ENCODE peak calls at places on chromosomes 5 and 9, in ten cellular contexts. G is mucosa of descending colon, U is HFF-Myc, V is cardiac fibroblast, B is astrocyte, F is HCT116, J is psoas muscle, M is heart right ventricle, P is GM20000, W is HepG2. T is an unnamed sample.

GRCh38 chr9:122403381-122404002 is 32.7 kb downstream of the PTGS1 start:
- DNase-seq in U (peak), W (no peak), G (no peak), P (no peak), J (no peak), M (no peak), F (no peak), B (no peak), V (peak), T (no peak)

GRCh38 chr9:110922145-110922544 is 116.1 kb downstream of the LPAR1 start:
- DNase-seq in W (no peak), G (no peak), V (peak), U (no peak), J (no peak), B (no peak), P (no peak), M (no peak), F (no peak), T (no peak)

GRCh38 chr9:14880951-14881465 is 29.2 kb downstream of the FREM1 start:
- DNase-seq in V (no peak), G (no peak), P (no peak), U (no peak), M (no peak), B (no peak), W (no peak), J (no peak), F (no peak), T (no peak)

GRCh38 chr9:129109952-129110739 is 447 bp downstream of the CRAT start:
- DNase-seq in P (no peak), J (peak), F (no peak), V (peak), U (no peak), B (no peak), G (no peak), W (peak), M (peak), T (no peak)

GRCh38 chr5:56019306-56020272 is 24.8 kb upstream of the IL6ST start:
- DNase-seq in V (peak), B (no peak), W (no peak), P (no peak), G (no peak), M (no peak), U (peak), J (no peak), F (no peak), T (no peak)

GRCh38 chr5:60540855-60541805 is 158.8 kb downstream of the DEPDC1B start:
- DNase-seq in F (no peak), U (no peak), M (peak), J (no peak), P (peak), W (peak), B (peak), G (no peak), V (peak), T (no peak)

GRCh38 chr9:105148328-105149006 is 96.0 kb upstream of the SLC44A1 start:
- DNase-seq in J (no peak), B (no peak), U (no peak), G (no peak), P (no peak), W (no peak), F (no peak), M (no peak), V (no peak), T (no peak)

GRCh38 chr5:53749611-53750010 is 189.2 kb downstream of the NDUFS4 start:
- DNase-seq in V (no peak), U (peak), P (no peak), F (no peak), G (no peak), M (no peak), W (no peak), B (peak), J (no peak), T (no peak)

GRCh38 chr9:7974335-7975005 is 174.9 kb upstream of the DMAC1 start:
- DNase-seq in P (no peak), M (no peak), J (no peak), G (no peak), W (no peak), F (no peak), U (no peak), V (no peak), B (no peak), T (no peak)

GRCh38 chr9:71243951-71244350 is 122.5 kb upstream of the TRPM3 start:
- DNase-seq in P (no peak), W (no peak), B (no peak), M (no peak), V (no peak), G (no peak), J (no peak), U (no peak), F (no peak), T (no peak)
- TF ChIP-seq CTCF in P (no peak), W (no peak), B (no peak), M (no peak), V (no peak), G (no peak), J (no peak), U (no peak), F (no peak), T (no peak)

GRCh38 chr9:83299094-83299493 is 236.2 kb upstream of the RASEF start:
- DNase-seq in B (no peak), M (no peak), G (no peak), P (no peak), U (no peak), W (no peak), F (no peak), J (no peak), V (no peak), T (no peak)
- TF ChIP-seq CTCF in B (no peak), M (no peak), G (no peak), P (no peak), U (no peak), W (no peak), F (no peak), J (no peak), V (no peak), T (no peak)

DNA sequence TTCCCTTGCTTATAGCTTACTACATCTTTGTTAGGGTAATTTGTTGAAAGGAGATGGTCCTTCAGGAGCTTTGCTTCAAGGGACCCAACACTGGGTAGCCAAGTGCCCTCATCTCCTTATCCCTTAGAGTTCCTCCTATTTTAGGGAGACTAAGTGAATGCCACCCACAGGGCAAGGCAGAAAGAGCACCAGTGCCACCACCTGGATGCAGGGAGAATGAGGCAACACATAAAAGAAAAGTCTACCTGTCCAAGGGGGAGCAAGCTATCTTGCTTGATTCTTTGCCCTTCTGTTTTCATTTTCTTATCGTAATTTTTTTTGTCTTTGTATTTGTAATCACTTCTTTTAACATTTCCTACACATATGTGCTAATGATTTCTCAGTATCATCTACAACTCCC is 205.5 kb downstream of the NPR3 start:
- DNase-seq in P (no peak), M (no peak), G (no peak), F (peak), V (peak), J (no peak), B (peak), U (no peak), W (peak), T (no peak)
- TF ChIP-seq CTCF in P (no peak), M (peak), G (no peak), F (peak), V (peak), J (peak), B (peak), U (peak), W (peak), T (peak)

GRCh38 chr5:77775773-77776605 is at the start of gene TBCA:
- DNase-seq in P (peak), J (peak), B (peak), G (peak), F (peak), V (peak), M (peak), U (peak), W (peak), T (peak)
- TF ChIP-seq CTCF in P (no peak), J (no peak), B (no peak), G (no peak), F (no peak), V (no peak), M (peak), U (no peak), W (peak), T (peak)

DNA sequence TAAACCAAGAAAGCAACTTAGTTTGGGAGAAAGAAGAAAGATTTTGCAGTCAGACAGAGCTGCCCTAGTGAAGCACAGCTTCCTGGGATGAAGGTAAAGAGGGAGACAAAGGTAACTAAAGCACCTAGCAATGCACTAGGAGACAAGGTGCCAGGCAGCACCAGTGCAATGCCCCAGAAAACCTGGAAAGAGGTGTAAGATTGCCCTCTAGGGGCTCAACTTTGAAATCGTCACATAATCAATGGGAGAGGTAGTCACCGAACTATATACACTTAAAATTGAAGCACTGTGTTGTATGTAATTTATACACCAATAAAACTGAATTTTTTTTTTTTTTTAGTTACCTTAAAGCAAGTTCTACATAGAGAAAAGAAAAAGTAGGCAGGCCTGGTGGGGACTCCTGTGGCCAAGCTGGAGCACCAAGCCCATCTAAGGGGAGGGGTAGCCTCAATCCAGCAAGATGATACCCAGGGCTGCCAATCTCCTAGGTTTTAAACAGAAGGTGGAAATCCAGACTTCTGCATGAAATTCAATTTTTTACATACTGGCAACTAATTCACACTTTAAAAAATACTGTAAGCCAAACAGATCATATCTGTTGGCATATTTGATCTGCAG is 48.2 kb downstream of the CDK5RAP2 start:
- DNase-seq in M (no peak), U (peak), F (peak), P (no peak), W (peak), J (no peak), V (peak), G (no peak), B (no peak), T (no peak)
- TF ChIP-seq CTCF in M (peak), U (peak), F (peak), P (no peak), W (peak), J (peak), V (peak), G (peak), B (peak), T (peak)